ENCODE peak calls at places on chromosome 2, in seven cellular contexts. One of them, this sample, is unnamed.
A peak's percentile ranks its signal among the peaks of the same experiment; 100 is the strongest.

GRCh38 chr2:128520787-128521186 is 202.1 kb upstream of the HS6ST1 start:
- DNase-seq in AML-193: no peak
- DNase-seq in SHP77: no peak
- DNase-seq in AG04449: no peak
- DNase-seq in fibroblast of the conjunctiva: no peak
- DNase-seq in posterior cingulate gyrus: no peak
- DNase-seq in CD4-positive, CD25-positive, alpha-beta regulatory T cell: peak; percentile 37
- DNase-seq in this sample: no peak

GRCh38 chr2:234304945-234305344 is 191.9 kb downstream of the ARL4C start:
- DNase-seq in AML-193: no peak
- DNase-seq in SHP77: no peak
- DNase-seq in AG04449: no peak
- DNase-seq in fibroblast of the conjunctiva: no peak
- DNase-seq in posterior cingulate gyrus: no peak
- DNase-seq in CD4-positive, CD25-positive, alpha-beta regulatory T cell: no peak
- DNase-seq in this sample: no peak

GRCh38 chr2:182351417-182351816 is 75.4 kb downstream of the PDE1A start:
- DNase-seq in AML-193: no peak
- DNase-seq in SHP77: no peak
- DNase-seq in AG04449: no peak
- DNase-seq in fibroblast of the conjunctiva: no peak
- DNase-seq in posterior cingulate gyrus: no peak
- DNase-seq in CD4-positive, CD25-positive, alpha-beta regulatory T cell: no peak
- DNase-seq in this sample: no peak

GRCh38 chr2:9002637-9003365 is 683 bp downstream of the MBOAT2 start:
- DNase-seq in AML-193: no peak
- DNase-seq in SHP77: no peak
- DNase-seq in AG04449: no peak
- DNase-seq in fibroblast of the conjunctiva: no peak
- DNase-seq in posterior cingulate gyrus: peak; percentile 73
- DNase-seq in CD4-positive, CD25-positive, alpha-beta regulatory T cell: no peak
- DNase-seq in this sample: no peak

GRCh38 chr2:8543065-8543411 is 138.8 kb upstream of the ID2 start:
- DNase-seq in AML-193: no peak
- DNase-seq in SHP77: no peak
- DNase-seq in AG04449: no peak
- DNase-seq in fibroblast of the conjunctiva: no peak
- DNase-seq in posterior cingulate gyrus: no peak
- DNase-seq in CD4-positive, CD25-positive, alpha-beta regulatory T cell: no peak
- DNase-seq in this sample: no peak

GRCh38 chr2:9347411-9347853 is 75.9 kb downstream of the ITGB1BP1 start:
- DNase-seq in AML-193: no peak
- DNase-seq in SHP77: no peak
- DNase-seq in AG04449: no peak
- DNase-seq in fibroblast of the conjunctiva: peak; percentile 40
- DNase-seq in posterior cingulate gyrus: no peak
- DNase-seq in CD4-positive, CD25-positive, alpha-beta regulatory T cell: no peak
- DNase-seq in this sample: no peak

GRCh38 chr2:85554980-85555612 is 6.2 kb downstream of the GGCX start:
- DNase-seq in AML-193: no peak
- DNase-seq in SHP77: no peak
- DNase-seq in AG04449: no peak
- DNase-seq in fibroblast of the conjunctiva: no peak
- DNase-seq in posterior cingulate gyrus: no peak
- DNase-seq in CD4-positive, CD25-positive, alpha-beta regulatory T cell: no peak
- DNase-seq in this sample: no peak

GRCh38 chr2:145220496-145220895 is 700.6 kb upstream of the ZEB2 start:
- DNase-seq in AML-193: no peak
- DNase-seq in SHP77: no peak
- DNase-seq in AG04449: no peak
- DNase-seq in fibroblast of the conjunctiva: no peak
- DNase-seq in posterior cingulate gyrus: no peak
- DNase-seq in CD4-positive, CD25-positive, alpha-beta regulatory T cell: no peak
- DNase-seq in this sample: peak; percentile 52

GRCh38 chr2:170798996-170799395 is 17.7 kb upstream of the GAD1 start:
- DNase-seq in AML-193: no peak
- DNase-seq in SHP77: no peak
- DNase-seq in AG04449: no peak
- DNase-seq in fibroblast of the conjunctiva: no peak
- DNase-seq in posterior cingulate gyrus: no peak
- DNase-seq in CD4-positive, CD25-positive, alpha-beta regulatory T cell: no peak
- DNase-seq in this sample: no peak

GRCh38 chr2:70127920-70128444 is 40.7 kb downstream of the PCBP1 start:
- DNase-seq in AML-193: no peak
- DNase-seq in SHP77: no peak
- DNase-seq in AG04449: no peak
- DNase-seq in fibroblast of the conjunctiva: no peak
- DNase-seq in posterior cingulate gyrus: no peak
- DNase-seq in CD4-positive, CD25-positive, alpha-beta regulatory T cell: no peak
- DNase-seq in this sample: no peak

GRCh38 chr2:121824264-121824663 is 68.8 kb downstream of the TSN start:
- DNase-seq in AML-193: no peak
- DNase-seq in SHP77: no peak
- DNase-seq in AG04449: no peak
- DNase-seq in fibroblast of the conjunctiva: no peak
- DNase-seq in posterior cingulate gyrus: no peak
- DNase-seq in CD4-positive, CD25-positive, alpha-beta regulatory T cell: no peak
- DNase-seq in this sample: no peak

GRCh38 chr2:232897386-232897970 is 27.4 kb downstream of the SNORC start:
- DNase-seq in AML-193: no peak
- DNase-seq in SHP77: no peak
- DNase-seq in AG04449: no peak
- DNase-seq in fibroblast of the conjunctiva: no peak
- DNase-seq in posterior cingulate gyrus: no peak
- DNase-seq in CD4-positive, CD25-positive, alpha-beta regulatory T cell: no peak
- DNase-seq in this sample: no peak

GRCh38 chr2:181858600-181858999 is 32.9 kb upstream of the ITPRID2 start:
- DNase-seq in AML-193: no peak
- DNase-seq in SHP77: no peak
- DNase-seq in AG04449: no peak
- DNase-seq in fibroblast of the conjunctiva: no peak
- DNase-seq in posterior cingulate gyrus: no peak
- DNase-seq in CD4-positive, CD25-positive, alpha-beta regulatory T cell: no peak
- DNase-seq in this sample: no peak

GRCh38 chr2:13067508-13067907 is 350.8 kb downstream of the TRIB2 start:
- DNase-seq in AML-193: no peak
- DNase-seq in SHP77: no peak
- DNase-seq in AG04449: no peak
- DNase-seq in fibroblast of the conjunctiva: no peak
- DNase-seq in posterior cingulate gyrus: no peak
- DNase-seq in CD4-positive, CD25-positive, alpha-beta regulatory T cell: no peak
- DNase-seq in this sample: no peak

GRCh38 chr2:33292981-33293586 is 183.4 kb upstream of the RASGRP3 start:
- DNase-seq in AML-193: no peak
- DNase-seq in SHP77: no peak
- DNase-seq in AG04449: no peak
- DNase-seq in fibroblast of the conjunctiva: no peak
- DNase-seq in posterior cingulate gyrus: no peak
- DNase-seq in CD4-positive, CD25-positive, alpha-beta regulatory T cell: no peak
- DNase-seq in this sample: peak; percentile 8

GRCh38 chr2:223920109-223920508 is 25.0 kb downstream of the WDFY1 start:
- DNase-seq in AML-193: no peak
- DNase-seq in SHP77: no peak
- DNase-seq in AG04449: no peak
- DNase-seq in fibroblast of the conjunctiva: no peak
- DNase-seq in posterior cingulate gyrus: no peak
- DNase-seq in CD4-positive, CD25-positive, alpha-beta regulatory T cell: no peak
- DNase-seq in this sample: no peak

GRCh38 chr2:158460632-158461297 is 4.0 kb downstream of the PKP4 start:
- DNase-seq in AML-193: peak; percentile 18
- DNase-seq in SHP77: no peak
- DNase-seq in AG04449: no peak
- DNase-seq in fibroblast of the conjunctiva: no peak
- DNase-seq in posterior cingulate gyrus: no peak
- DNase-seq in CD4-positive, CD25-positive, alpha-beta regulatory T cell: peak; percentile 16
- DNase-seq in this sample: no peak

GRCh38 chr2:2056531-2056930 is 274.5 kb downstream of the MYT1L start:
- DNase-seq in AML-193: no peak
- DNase-seq in SHP77: no peak
- DNase-seq in AG04449: no peak
- DNase-seq in fibroblast of the conjunctiva: no peak
- DNase-seq in posterior cingulate gyrus: peak; percentile 71
- DNase-seq in CD4-positive, CD25-positive, alpha-beta regulatory T cell: no peak
- DNase-seq in this sample: no peak

GRCh38 chr2:216774620-216775019 is 79.3 kb upstream of the IGFBP5 start:
- DNase-seq in AML-193: no peak
- DNase-seq in SHP77: peak; percentile 39
- DNase-seq in AG04449: peak; percentile 28
- DNase-seq in fibroblast of the conjunctiva: no peak
- DNase-seq in posterior cingulate gyrus: no peak
- DNase-seq in CD4-positive, CD25-positive, alpha-beta regulatory T cell: no peak
- DNase-seq in this sample: no peak

GRCh38 chr2:37543967-37544366 is 127.5 kb downstream of the CDC42EP3 start:
- DNase-seq in AML-193: peak; percentile 11
- DNase-seq in SHP77: no peak
- DNase-seq in AG04449: no peak
- DNase-seq in fibroblast of the conjunctiva: no peak
- DNase-seq in posterior cingulate gyrus: no peak
- DNase-seq in CD4-positive, CD25-positive, alpha-beta regulatory T cell: no peak
- DNase-seq in this sample: no peak

GRCh38 chr2:102391530-102391929 is 31.4 kb upstream of the IL18RAP start:
- DNase-seq in AML-193: no peak
- DNase-seq in SHP77: no peak
- DNase-seq in AG04449: no peak
- DNase-seq in fibroblast of the conjunctiva: no peak
- DNase-seq in posterior cingulate gyrus: no peak
- DNase-seq in CD4-positive, CD25-positive, alpha-beta regulatory T cell: no peak
- DNase-seq in this sample: no peak

GRCh38 chr2:159615936-159616733 is at the start of gene BAZ2B:
- DNase-seq in AML-193: peak; percentile 46
- DNase-seq in SHP77: no peak
- DNase-seq in AG04449: no peak
- DNase-seq in fibroblast of the conjunctiva: peak; percentile 64
- DNase-seq in posterior cingulate gyrus: peak; percentile 86
- DNase-seq in CD4-positive, CD25-positive, alpha-beta regulatory T cell: peak; percentile 27
- DNase-seq in this sample: peak; percentile 46

GRCh38 chr2:110106642-110107041 is 9.0 kb downstream of the MALL start:
- DNase-seq in AML-193: no peak
- DNase-seq in SHP77: no peak
- DNase-seq in AG04449: peak; percentile 40
- DNase-seq in fibroblast of the conjunctiva: no peak
- DNase-seq in posterior cingulate gyrus: no peak
- DNase-seq in CD4-positive, CD25-positive, alpha-beta regulatory T cell: no peak
- DNase-seq in this sample: no peak

GRCh38 chr2:165691615-165692014 is 102.4 kb downstream of the GALNT3 start:
- DNase-seq in AML-193: no peak
- DNase-seq in SHP77: no peak
- DNase-seq in AG04449: no peak
- DNase-seq in fibroblast of the conjunctiva: peak; percentile 4
- DNase-seq in posterior cingulate gyrus: peak; percentile 72
- DNase-seq in CD4-positive, CD25-positive, alpha-beta regulatory T cell: no peak
- DNase-seq in this sample: no peak

This sample was measured in NCI-H774.